ENCODE peak calls at places on chromosome 15, in nine cellular contexts. V is NCI-H1436; H is stimulated activated CD4-positive, alpha-beta T cell treated with anti-CD3 and anti-CD28 coated beads, Interleukin-4, amount 100 ng/mL, for 48 hours; J is body of pancreas; Z is HT-29; X is bronchial epithelial cell; G is OCI-M1; I is GM04504; T is iPS-NIHi11. O is an unnamed sample.
A peak's percentile ranks its signal among the peaks of the same experiment; 100 is the strongest.

GRCh38 chr15:49895337-49896223 is 223.5 kb downstream of the ATP8B4 start:
- DNase-seq in V (no peak), H (no peak), J (no peak), Z (no peak), X (no peak), G (no peak), I (no peak), T (peak; percentile 32), O (no peak)

GRCh38 chr15:101276501-101277037 is 716 bp downstream of the SELENOS start:
- DNase-seq in V (no peak), H (no peak), J (no peak), Z (peak; percentile 62), X (peak; percentile 31), G (peak; percentile 54), I (no peak), T (no peak), O (peak; percentile 56)

GRCh38 chr15:72173864-72174550 is 23.6 kb downstream of the GRAMD2A start:
- DNase-seq in V (no peak), H (no peak), J (no peak), Z (no peak), X (no peak), G (no peak), I (no peak), T (no peak), O (no peak)

GRCh38 chr15:60905587-60905986 is 323.5 kb downstream of the RORA start:
- DNase-seq in V (no peak), H (no peak), J (peak; percentile 43), Z (peak; percentile 37), X (peak; percentile 11), G (no peak), I (no peak), T (peak; percentile 50), O (no peak)

GRCh38 chr15:74497584-74497983 is 36.6 kb upstream of the UBL7 start:
- DNase-seq in V (peak; percentile 97), H (no peak), J (no peak), Z (no peak), X (peak; percentile 93), G (no peak), I (no peak), T (no peak), O (peak; percentile 61)

GRCh38 chr15:86139828-86140227 is 60.2 kb downstream of the AGBL1 start:
- DNase-seq in V (no peak), H (peak; percentile 33), J (no peak), Z (peak; percentile 38), X (no peak), G (peak; percentile 5), I (no peak), T (peak; percentile 71), O (peak; percentile 36)

GRCh38 chr15:35195649-35196048 is 110.6 kb upstream of the NANOGP8 start:
- DNase-seq in V (no peak), H (no peak), J (no peak), Z (no peak), X (no peak), G (no peak), I (no peak), T (no peak), O (no peak)

GRCh38 chr15:42876224-42876623 is 44.4 kb downstream of the TTBK2 start:
- DNase-seq in V (no peak), H (no peak), J (no peak), Z (no peak), X (no peak), G (no peak), I (no peak), T (no peak), O (no peak)

GRCh38 chr15:90934949-90935751 is at the start of gene UNC45A:
- DNase-seq in V (peak; percentile 92), H (peak; percentile 97), J (peak; percentile 96), Z (peak; percentile 97), X (peak; percentile 82), G (peak; percentile 90), I (no peak), T (peak; percentile 98), O (peak; percentile 96)

GRCh38 chr15:57335326-57336118 is 40.8 kb upstream of the CGNL1 start:
- DNase-seq in V (peak; percentile 28), H (no peak), J (no peak), Z (no peak), X (no peak), G (no peak), I (no peak), T (no peak), O (peak; percentile 69)

GRCh38 chr15:70100495-70101331 is 3.0 kb upstream of the TLE3 start:
- DNase-seq in V (peak; percentile 39), H (peak; percentile 51), J (peak; percentile 47), Z (peak; percentile 55), X (no peak), G (peak; percentile 85), I (no peak), T (no peak), O (peak; percentile 69)

GRCh38 chr15:77541421-77542181 is 91.1 kb downstream of the LINGO1 start:
- DNase-seq in V (no peak), H (no peak), J (no peak), Z (no peak), X (no peak), G (no peak), I (no peak), T (no peak), O (no peak)

GRCh38 chr15:70713547-70714414 is 49.6 kb downstream of the UACA start:
- DNase-seq in V (no peak), H (no peak), J (no peak), Z (peak; percentile 24), X (no peak), G (no peak), I (no peak), T (no peak), O (no peak)

GRCh38 chr15:64232400-64232799 is 69.6 kb upstream of the PPIB start:
- DNase-seq in V (no peak), H (no peak), J (no peak), Z (peak; percentile 65), X (peak; percentile 78), G (peak; percentile 55), I (no peak), T (no peak), O (no peak)

GRCh38 chr15:85453144-85453872 is 72.9 kb downstream of the AKAP13 start:
- DNase-seq in V (no peak), H (no peak), J (no peak), Z (no peak), X (no peak), G (no peak), I (no peak), T (no peak), O (no peak)

GRCh38 chr15:32774022-32774421 is 56.2 kb downstream of the GREM1 start:
- DNase-seq in V (no peak), H (no peak), J (no peak), Z (no peak), X (peak; percentile 39), G (no peak), I (peak; percentile 95), T (no peak), O (no peak)

GRCh38 chr15:98955980-98956723 is 51.4 kb downstream of the PGPEP1L start:
- DNase-seq in V (no peak), H (no peak), J (no peak), Z (no peak), X (no peak), G (no peak), I (no peak), T (no peak), O (no peak)

GRCh38 chr15:73352082-73352481 is 16.7 kb downstream of the HCN4 start:
- DNase-seq in V (no peak), H (no peak), J (peak; percentile 23), Z (no peak), X (no peak), G (no peak), I (no peak), T (no peak), O (no peak)

GRCh38 chr15:66670698-66671580 is 31.1 kb upstream of the SMAD6 start:
- DNase-seq in V (peak; percentile 10), H (no peak), J (peak; percentile 93), Z (peak; percentile 89), X (peak; percentile 68), G (no peak), I (no peak), T (peak; percentile 91), O (peak; percentile 26)

GRCh38 chr15:95132774-95133173 is 901.4 kb downstream of the MCTP2 start:
- DNase-seq in V (no peak), H (no peak), J (no peak), Z (no peak), X (peak; percentile 74), G (no peak), I (peak; percentile 70), T (no peak), O (no peak)

GRCh38 chr15:70096975-70097336 is 761 bp downstream of the TLE3 start:
- DNase-seq in V (no peak), H (no peak), J (peak; percentile 35), Z (peak; percentile 47), X (no peak), G (peak; percentile 34), I (no peak), T (no peak), O (no peak)

GRCh38 chr15:73921257-73921890 is 4.9 kb upstream of the LOXL1 start:
- DNase-seq in V (no peak), H (no peak), J (no peak), Z (no peak), X (no peak), G (no peak), I (no peak), T (no peak), O (no peak)

GRCh38 chr15:81481326-81481725 is 107.3 kb upstream of the TMC3 start:
- DNase-seq in V (no peak), H (no peak), J (no peak), Z (no peak), X (no peak), G (no peak), I (no peak), T (no peak), O (no peak)

GRCh38 chr15:68375191-68375631 is 56.8 kb downstream of the ITGA11 start:
- DNase-seq in V (no peak), H (no peak), J (no peak), Z (no peak), X (no peak), G (no peak), I (no peak), T (no peak), O (no peak)

GRCh38 chr15:41494922-41495735 is 1.5 kb downstream of the ITPKA start:
- DNase-seq in V (no peak), H (no peak), J (no peak), Z (no peak), X (no peak), G (no peak), I (no peak), T (peak; percentile 39), O (no peak)

GRCh38 chr15:93997071-93997658 is 234.2 kb upstream of the MCTP2 start:
- DNase-seq in V (no peak), H (no peak), J (no peak), Z (peak; percentile 65), X (peak; percentile 45), G (peak; percentile 33), I (no peak), T (peak; percentile 31), O (peak; percentile 47)